ENCODE peak calls at places on chromosomes 4 and X, in four cellular contexts. T is GM12878, H is pancreas, K is H9. O is an unnamed sample.

GRCh38 chrX:72268601-72269365 is 8.3 kb downstream of the RPS4X start:
- DNase-seq in T (no peak), H (no peak), K (no peak), O (no peak)

GRCh38 chr4:125849869-125850268 is 535.1 kb downstream of the FAT4 start:
- DNase-seq in T (no peak), H (no peak), K (no peak), O (no peak)

GRCh38 chr4:176778491-176778890 is 14.2 kb downstream of the VEGFC start:
- DNase-seq in T (no peak), H (no peak), K (no peak), O (no peak)

GRCh38 chr4:135927651-135928050 is 1604.6 kb downstream of the PCDH18 start:
- DNase-seq in T (no peak), H (no peak), K (no peak), O (no peak)

GRCh38 chr4:111016416-111016815 is 393.5 kb upstream of the PITX2 start:
- DNase-seq in T (no peak), H (no peak), K (no peak), O (no peak)

GRCh38 chr4:60744767-60745166 is 455.4 kb upstream of the ADGRL3 start:
- DNase-seq in T (no peak), H (no peak), K (peak), O (no peak)

GRCh38 chrX:42432552-42432951 is 345.4 kb downstream of the PPP1R2C start:
- DNase-seq in T (no peak), H (no peak), K (no peak), O (no peak)

GRCh38 chrX:17377795-17378194 is 2.8 kb downstream of the NHS start:
- DNase-seq in T (no peak), H (no peak), K (no peak), O (no peak)

GRCh38 chr4:133156556-133156955 is 7.5 kb downstream of the PCDH10 start:
- DNase-seq in T (no peak), H (no peak), K (no peak), O (no peak)

GRCh38 chrX:52594658-52595057 is 60.0 kb downstream of the SSX7 start:
- DNase-seq in T (no peak), H (no peak), K (no peak), O (no peak)

GRCh38 chrX:71909956-71910355 is 689 bp upstream of the NHSL2 start:
- DNase-seq in T (no peak), H (no peak), K (peak), O (peak)

GRCh38 chrX:48927736-48928382 is 9.0 kb upstream of the PIM2 start:
- DNase-seq in T (no peak), H (no peak), K (peak), O (no peak)

GRCh38 chrX:44675364-44676024 is 132.8 kb upstream of the FUNDC1 start:
- DNase-seq in T (no peak), H (peak), K (peak), O (peak)
- TF ChIP-seq CTCF in T (no peak), H (no peak), K (no peak), O (no peak)

GRCh38 chr4:119490335-119490734 is 138.3 kb downstream of the PDE5A start:
- DNase-seq in T (no peak), H (no peak), K (peak), O (no peak)
- TF ChIP-seq CTCF in T (peak), H (no peak), K (peak), O (peak)

GRCh38 chrX:100413231-100413630 is 3.2 kb upstream of the PCDH19 start:
- DNase-seq in T (peak), H (peak), K (no peak), O (no peak)
- TF ChIP-seq CTCF in T (peak), H (no peak), K (peak), O (peak)

GRCh38 chrX:85995641-85996040 is 51.7 kb downstream of the CHM start:
- DNase-seq in T (no peak), H (no peak), K (no peak), O (no peak)
- TF ChIP-seq CTCF in T (no peak), H (no peak), K (no peak), O (no peak)

GRCh38 chrX:142977128-142977914 is 48.4 kb upstream of the SPANXN4 start:
- DNase-seq in T (peak), H (no peak), K (no peak), O (no peak)
- TF ChIP-seq CTCF in T (no peak), H (no peak), K (no peak), O (no peak)

GRCh38 chr4:58760100-58760499 is 1649.9 kb upstream of the IGFBP7 start:
- DNase-seq in T (no peak), H (no peak), K (no peak), O (no peak)

GRCh38 chr4:58761563-58761962 is 1651.4 kb upstream of the IGFBP7 start:
- DNase-seq in T (no peak), H (no peak), K (no peak), O (no peak)

GRCh38 chr4:58760737-58761136 is 1650.6 kb upstream of the IGFBP7 start:
- DNase-seq in T (no peak), H (no peak), K (no peak), O (no peak)
- TF ChIP-seq CTCF in T (no peak), H (no peak), K (no peak), O (no peak)

GRCh38 chr4:86977621-86978184 is 42.9 kb downstream of the AFF1 start:
- DNase-seq in T (peak), H (no peak), K (no peak), O (no peak)

GRCh38 chr4:86981789-86982188 is 47.0 kb downstream of the AFF1 start:
- DNase-seq in T (no peak), H (no peak), K (no peak), O (no peak)

GRCh38 chr4:86978709-86979108 is 43.9 kb downstream of the AFF1 start:
- DNase-seq in T (no peak), H (no peak), K (no peak), O (no peak)

GRCh38 chr4:86976801-86977485 is 42.1 kb downstream of the AFF1 start:
- DNase-seq in T (no peak), H (no peak), K (no peak), O (no peak)

GRCh38 chr4:86980230-86980629 is 45.4 kb downstream of the AFF1 start:
- DNase-seq in T (no peak), H (no peak), K (no peak), O (no peak)
- TF ChIP-seq CTCF in T (no peak), H (no peak), K (no peak), O (no peak)

GRCh38 chr4:184250795-184251679 is 33.4 kb upstream of the ENPP6 start:
- DNase-seq in T (no peak), H (no peak), K (no peak), O (no peak)
- TF ChIP-seq CTCF in T (peak), H (peak), K (peak), O (peak)

DNA sequence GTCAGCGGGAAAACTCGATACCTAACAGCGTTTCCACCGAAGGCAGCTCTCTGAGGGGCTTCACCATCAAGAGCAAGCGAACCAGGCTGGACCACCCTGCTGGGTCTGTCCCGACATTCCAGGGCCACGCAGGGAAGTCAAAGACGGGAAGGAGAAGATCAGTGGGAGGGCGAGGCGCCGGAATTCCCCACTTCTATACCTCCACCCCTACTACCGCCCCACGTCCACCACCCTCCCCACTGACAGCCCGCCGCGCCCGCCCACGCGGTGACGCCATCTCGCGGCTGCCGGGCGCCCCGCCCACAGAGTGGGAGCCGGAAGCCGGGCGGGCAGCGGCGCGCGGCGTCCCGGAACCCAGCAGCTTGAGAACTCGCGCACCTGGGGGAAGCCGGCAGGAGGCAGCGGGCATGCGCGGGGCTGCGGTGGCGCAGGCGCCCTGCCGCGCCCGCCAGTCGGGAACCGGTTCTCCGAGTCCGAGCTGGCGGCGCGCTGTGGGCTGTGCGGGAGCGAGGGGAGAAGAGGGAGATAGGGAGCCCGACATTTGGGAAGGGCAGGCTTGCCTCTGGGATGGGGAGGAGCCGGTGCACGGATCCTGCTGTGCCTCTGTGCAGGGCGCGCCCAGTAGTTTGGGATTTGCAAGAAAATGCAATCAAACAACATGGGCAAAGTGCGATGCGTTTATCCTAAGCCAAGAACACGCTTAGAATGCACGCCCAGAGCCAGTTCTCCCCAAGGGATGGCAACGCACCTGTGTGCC is 3.2 kb upstream of the STIM2 start:
- DNase-seq in T (peak), H (peak), K (peak), O (peak)
- TF ChIP-seq CTCF in T (no peak), H (no peak), K (no peak), O (no peak)

GRCh38 chr4:49032440-49033161 is 46.5 kb downstream of the CWH43 start:
- DNase-seq in T (no peak), H (no peak), K (no peak), O (no peak)
- TF ChIP-seq CTCF in T (peak), H (no peak), K (peak), O (peak)